ENCODE peak calls at places on chromosomes 4 and X, in five cellular contexts. Z, G, I, L and K are unnamed samples. For H3K4me1, the result is how much of the 10 kb centered on the place peaks cover.

GRCh38 chrX:131288738-131289511 is at the start of gene IGSF1:
- DNase-seq in L (no peak), G (no peak), Z (peak), I (no peak), K (no peak)

GRCh38 chr4:122814426-122814825 is 12.2 kb upstream of the FGF2 start:
- DNase-seq in G (no peak), I (no peak), L (no peak), Z (no peak), K (no peak)

GRCh38 chr4:5341151-5341925 is 290.1 kb downstream of the STK32B start:
- DNase-seq in I (no peak), Z (no peak), G (no peak), L (no peak), K (no peak)

GRCh38 chr4:148961526-148961925 is 519.3 kb upstream of the NR3C2 start:
- DNase-seq in L (no peak), I (no peak), Z (no peak), G (no peak), K (no peak)

GRCh38 chr4:40516651-40517050 is 113.0 kb downstream of the RBM47 start:
- DNase-seq in I (no peak), L (no peak), G (no peak), Z (no peak), K (no peak)

GRCh38 chr4:111213520-111213919 is 590.6 kb upstream of the PITX2 start:
- DNase-seq in I (no peak), G (no peak), Z (no peak), L (no peak), K (no peak)

GRCh38 chr4:18440527-18441215 is 419.1 kb upstream of the LCORL start:
- DNase-seq in I (no peak), Z (no peak), L (no peak), G (no peak), K (no peak)

GRCh38 chrX:74940414-74940813 is 15.2 kb upstream of the NEXMIF start:
- DNase-seq in L (no peak), Z (no peak), G (no peak), I (no peak), K (no peak)

GRCh38 chrX:45070116-45071007 is 130.3 kb downstream of the DIPK2B start:
- DNase-seq in I (peak), L (no peak), G (no peak), Z (peak), K (no peak)

GRCh38 chrX:153488231-153488914 is 6.4 kb upstream of the BGN start:
- DNase-seq in I (no peak), G (no peak), L (no peak), Z (peak), K (no peak)

GRCh38 chrX:153381684-153382532 is 19.2 kb downstream of the PNMA6E start:
- DNase-seq in I (peak), Z (peak), L (no peak), G (no peak), K (no peak)

GRCh38 chr4:172688536-172688935 is 480.1 kb upstream of the GALNT7 start:
- DNase-seq in I (no peak), Z (no peak), L (no peak), G (no peak), K (no peak)

GRCh38 chrX:47129157-47129878 is 15.2 kb downstream of the NDUFB11 start:
- DNase-seq in G (peak), L (peak), Z (peak), I (peak), K (peak)

GRCh38 chr4:102219143-102219542 is 126.1 kb downstream of the SLC39A8 start:
- DNase-seq in G (no peak), L (no peak), Z (no peak), I (no peak), K (no peak)

GRCh38 chr4:88659061-88659889 is 38.4 kb downstream of the NAP1L5 start:
- DNase-seq in Z (peak), I (peak), L (no peak), G (no peak), K (no peak)

GRCh38 chrX:153477039-153477438 is 6.7 kb upstream of the HAUS7 start:
- DNase-seq in G (no peak), I (no peak), Z (no peak), L (no peak), K (no peak)

GRCh38 chr4:151202381-151202780 is 74.6 kb upstream of the PRSS48 start:
- DNase-seq in Z (no peak), L (no peak), G (no peak), I (no peak), K (no peak)

GRCh38 chr4:55184600-55185523 is 59.5 kb upstream of the KDR start:
- DNase-seq in L (no peak), Z (peak), I (no peak), G (no peak), K (no peak)
- H3K4me1 ChIP-seq in L (under half), Z (under half), I (under half), G (under half), K (under half)

DNA sequence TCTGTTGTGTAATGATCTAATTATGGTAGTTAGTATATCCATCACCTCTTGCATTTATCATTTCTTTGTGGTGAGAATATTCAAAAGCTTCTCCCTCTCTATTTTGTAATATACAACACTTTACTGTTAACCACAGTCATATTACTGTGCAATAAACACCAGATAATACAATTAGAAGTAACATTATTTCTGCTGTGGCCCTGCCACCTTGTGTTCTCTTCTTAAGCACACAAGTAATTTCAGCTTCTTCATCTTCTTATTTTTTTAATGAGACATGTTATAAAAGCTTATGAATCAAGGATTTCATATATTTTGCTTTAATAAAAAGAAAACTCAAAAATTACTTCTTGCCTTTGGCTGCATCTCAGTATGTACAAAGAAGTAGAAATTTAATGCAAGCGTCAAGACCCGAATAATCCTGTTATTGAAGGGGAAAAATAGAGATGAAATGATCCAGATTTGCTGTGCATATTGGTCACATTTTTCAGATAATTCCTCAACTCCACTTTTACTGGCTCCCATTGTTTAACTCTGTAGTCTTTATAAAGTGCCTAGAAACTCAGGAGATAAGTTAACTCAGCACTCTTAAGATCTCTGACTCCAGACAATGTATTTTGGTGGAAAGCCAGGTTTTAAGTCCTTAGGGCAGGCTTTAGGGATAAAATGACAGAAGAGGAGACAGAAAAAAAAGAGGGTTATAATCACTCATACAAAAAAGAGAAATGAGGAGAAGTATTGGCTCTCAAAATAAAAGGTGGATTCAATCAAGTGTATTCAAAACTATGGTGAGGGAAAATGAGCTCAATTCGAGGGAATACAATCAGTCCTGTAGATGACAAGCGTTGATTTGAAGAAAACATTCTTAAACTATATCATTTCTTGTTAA is 675.0 kb upstream of the INTU start:
- DNase-seq in I (no peak), Z (no peak), L (no peak), G (no peak), K (no peak)
- TF ChIP-seq CTCF in I (no peak), Z (no peak), L (no peak), G (no peak), K (no peak)

GRCh38 chrX:13694359-13694758 is 5.4 kb downstream of the RAB9A start:
- DNase-seq in Z (no peak), I (no peak), L (no peak), G (no peak), K (no peak)
- H3K4me1 ChIP-seq in Z (under half), I (under half), L (under half), G (half or more), K (under half)

DNA sequence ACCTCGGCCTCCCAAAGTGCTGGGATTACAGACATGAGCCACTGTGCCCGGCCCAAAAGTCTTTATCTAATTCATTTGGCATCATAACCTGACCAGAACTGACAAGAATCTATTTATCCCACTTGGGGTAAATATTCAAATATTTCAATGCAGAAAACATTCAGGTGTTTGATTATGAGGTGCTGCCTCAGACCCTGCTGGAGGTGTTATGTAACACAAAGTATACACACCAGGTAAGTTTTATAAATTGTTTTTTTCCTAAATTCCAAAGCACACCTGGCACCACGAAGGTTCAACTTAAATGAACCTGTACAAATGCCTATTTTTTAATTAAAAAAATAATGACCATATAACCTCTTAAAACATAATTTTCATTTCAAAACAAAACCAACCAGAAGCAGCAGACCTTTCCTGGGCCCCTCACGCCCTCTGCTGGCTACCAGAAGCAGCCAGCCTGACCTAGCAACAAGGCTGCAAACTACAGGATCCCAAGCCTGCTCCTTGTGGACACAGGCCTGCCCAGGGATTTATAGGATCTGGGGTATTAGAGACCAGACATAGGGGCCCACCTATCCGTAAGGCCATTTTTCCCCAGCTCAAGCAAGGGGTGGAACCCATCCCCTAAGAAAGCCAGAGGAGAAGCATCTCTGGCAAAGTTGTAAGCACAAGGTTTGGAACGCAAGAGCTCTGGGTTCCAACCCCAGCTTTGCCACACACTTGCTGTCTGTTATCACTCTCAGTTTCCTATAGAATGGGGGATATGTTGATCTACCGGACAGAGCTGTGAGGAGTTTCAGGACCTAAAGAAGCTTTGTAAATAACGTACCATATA is 11.7 kb downstream of the OTUD5 start:
- DNase-seq in L (no peak), G (peak), I (peak), Z (peak), K (peak)
- TF ChIP-seq CTCF in L (peak), G (peak), I (peak), Z (peak), K (peak)